ENCODE peak calls at places on chromosomes 4 and X, in four cellular contexts. M is CD8-positive, alpha-beta memory T cell; S is IMR-90; B is NCI-H1930. E is an unnamed sample.

GRCh38 chr4:56907489-56908205 is at the start of gene REST:
- DNase-seq in M (peak), S (peak), B (peak), E (peak)

GRCh38 chr4:140176735-140177134 is 22.8 kb upstream of the MAML3 start:
- DNase-seq in M (no peak), S (peak), B (no peak), E (peak)

GRCh38 chr4:174357321-174357720 is 73.6 kb downstream of the CEP44 start:
- DNase-seq in M (no peak), S (no peak), B (no peak), E (no peak)

GRCh38 chr4:52873861-52874343 is 11.8 kb downstream of the RASL11B start:
- DNase-seq in M (no peak), S (no peak), B (no peak), E (no peak)

GRCh38 chrX:110284159-110284558 is 33.7 kb downstream of the AMMECR1 start:
- DNase-seq in M (no peak), S (peak), B (no peak), E (peak)

GRCh38 chr4:140071806-140072205 is 82.2 kb downstream of the MAML3 start:
- DNase-seq in M (peak), S (peak), B (no peak), E (peak)

GRCh38 chrX:109934935-109935334 is 68.0 kb upstream of the TMEM164 start:
- DNase-seq in M (no peak), S (peak), B (no peak), E (peak)

GRCh38 chr4:158428242-158428641 is 93.4 kb upstream of the RXFP1 start:
- DNase-seq in M (no peak), S (peak), B (no peak), E (peak)

GRCh38 chrX:46587753-46588171 is 14.2 kb downstream of the CHST7 start:
- DNase-seq in M (no peak), S (no peak), B (no peak), E (peak)

GRCh38 chr4:3705236-3705987 is 60.8 kb upstream of the ADRA2C start:
- DNase-seq in M (no peak), S (no peak), B (no peak), E (no peak)

GRCh38 chrX:17033225-17033624 is 86.8 kb downstream of the REPS2 start:
- DNase-seq in M (no peak), S (no peak), B (no peak), E (no peak)

GRCh38 chr4:40395908-40396806 is 61.0 kb downstream of the CHRNA9 start:
- DNase-seq in M (no peak), S (no peak), B (no peak), E (peak)

GRCh38 chr4:110514889-110515479 is 39.0 kb downstream of the ENPEP start:
- DNase-seq in M (peak), S (peak), B (peak), E (peak)